ENCODE peak calls at places on chromosomes 1 and 21, in nine cellular contexts. One of them, this sample, is unnamed.

GRCh38 chr1:215819114-215819513 is 252.0 kb downstream of the KCTD3 start:
- DNase-seq in left cardiac atrium: no peak
- DNase-seq in NCI-H2081 treated with DMSO at 0.1 percent for 48 hours: no peak
- DNase-seq in lung: no peak
- DNase-seq in activated CD4-positive, alpha-beta T cell treated with anti-CD3 and anti-CD28 coated beads, Interleukin-2, amount 50 U/mL, for 1 hour: no peak
- DNase-seq in CD8-positive, alpha-beta memory T cell: no peak
- DNase-seq in neuronal stem cell: no peak
- DNase-seq in GOT3: no peak
- DNase-seq in PC-9: no peak
- DNase-seq in this sample: no peak

GRCh38 chr1:47859092-47859743 is 138.0 kb downstream of the TRABD2B start:
- DNase-seq in PC-9: no peak
- DNase-seq in left cardiac atrium: no peak
- DNase-seq in GOT3: no peak
- DNase-seq in CD8-positive, alpha-beta memory T cell: no peak
- DNase-seq in activated CD4-positive, alpha-beta T cell treated with anti-CD3 and anti-CD28 coated beads, Interleukin-2, amount 50 U/mL, for 1 hour: no peak
- DNase-seq in neuronal stem cell: no peak
- DNase-seq in NCI-H2081 treated with DMSO at 0.1 percent for 48 hours: no peak
- DNase-seq in lung: no peak
- DNase-seq in this sample: no peak

GRCh38 chr1:118148034-118148433 is 37.0 kb downstream of the SPAG17 start:
- DNase-seq in lung: no peak
- DNase-seq in activated CD4-positive, alpha-beta T cell treated with anti-CD3 and anti-CD28 coated beads, Interleukin-2, amount 50 U/mL, for 1 hour: no peak
- DNase-seq in left cardiac atrium: no peak
- DNase-seq in neuronal stem cell: no peak
- DNase-seq in GOT3: no peak
- DNase-seq in PC-9: no peak
- DNase-seq in CD8-positive, alpha-beta memory T cell: no peak
- DNase-seq in NCI-H2081 treated with DMSO at 0.1 percent for 48 hours: no peak
- DNase-seq in this sample: no peak

GRCh38 chr1:183699643-183700160 is 46.6 kb upstream of the APOBEC4 start:
- DNase-seq in GOT3: no peak
- DNase-seq in PC-9: peak; percentile 52
- DNase-seq in lung: no peak
- DNase-seq in neuronal stem cell: no peak
- DNase-seq in left cardiac atrium: no peak
- DNase-seq in CD8-positive, alpha-beta memory T cell: no peak
- DNase-seq in NCI-H2081 treated with DMSO at 0.1 percent for 48 hours: no peak
- DNase-seq in activated CD4-positive, alpha-beta T cell treated with anti-CD3 and anti-CD28 coated beads, Interleukin-2, amount 50 U/mL, for 1 hour: no peak
- DNase-seq in this sample: no peak

GRCh38 chr1:234214129-234214910 is 158.9 kb upstream of the COA6 start:
- DNase-seq in neuronal stem cell: peak; percentile 23
- DNase-seq in lung: peak; percentile 59
- DNase-seq in NCI-H2081 treated with DMSO at 0.1 percent for 48 hours: no peak
- DNase-seq in CD8-positive, alpha-beta memory T cell: no peak
- DNase-seq in PC-9: peak; percentile 63
- DNase-seq in activated CD4-positive, alpha-beta T cell treated with anti-CD3 and anti-CD28 coated beads, Interleukin-2, amount 50 U/mL, for 1 hour: peak; percentile 44
- DNase-seq in left cardiac atrium: peak; percentile 45
- DNase-seq in GOT3: no peak
- DNase-seq in this sample: peak; percentile 11

GRCh38 chr1:203362561-203363055 is 11.7 kb upstream of the FMOD start:
- DNase-seq in activated CD4-positive, alpha-beta T cell treated with anti-CD3 and anti-CD28 coated beads, Interleukin-2, amount 50 U/mL, for 1 hour: no peak
- DNase-seq in GOT3: no peak
- DNase-seq in lung: no peak
- DNase-seq in PC-9: no peak
- DNase-seq in neuronal stem cell: no peak
- DNase-seq in NCI-H2081 treated with DMSO at 0.1 percent for 48 hours: no peak
- DNase-seq in CD8-positive, alpha-beta memory T cell: no peak
- DNase-seq in left cardiac atrium: no peak
- DNase-seq in this sample: no peak

GRCh38 chr1:35524106-35524505 is 33.1 kb downstream of the KIAA0319L start:
- DNase-seq in activated CD4-positive, alpha-beta T cell treated with anti-CD3 and anti-CD28 coated beads, Interleukin-2, amount 50 U/mL, for 1 hour: no peak
- DNase-seq in NCI-H2081 treated with DMSO at 0.1 percent for 48 hours: no peak
- DNase-seq in CD8-positive, alpha-beta memory T cell: no peak
- DNase-seq in lung: no peak
- DNase-seq in left cardiac atrium: no peak
- DNase-seq in PC-9: no peak
- DNase-seq in GOT3: no peak
- DNase-seq in neuronal stem cell: no peak
- DNase-seq in this sample: no peak

GRCh38 chr1:15756143-15757015 is 2.2 kb upstream of the FBLIM1 start:
- DNase-seq in activated CD4-positive, alpha-beta T cell treated with anti-CD3 and anti-CD28 coated beads, Interleukin-2, amount 50 U/mL, for 1 hour: no peak
- DNase-seq in lung: no peak
- DNase-seq in PC-9: peak; percentile 62
- DNase-seq in CD8-positive, alpha-beta memory T cell: no peak
- DNase-seq in left cardiac atrium: no peak
- DNase-seq in neuronal stem cell: no peak
- DNase-seq in NCI-H2081 treated with DMSO at 0.1 percent for 48 hours: no peak
- DNase-seq in GOT3: no peak
- DNase-seq in this sample: no peak

GRCh38 chr1:160951443-160952128 is 3.0 kb downstream of the ITLN2 start:
- DNase-seq in left cardiac atrium: peak; percentile 66
- DNase-seq in activated CD4-positive, alpha-beta T cell treated with anti-CD3 and anti-CD28 coated beads, Interleukin-2, amount 50 U/mL, for 1 hour: peak; percentile 73
- DNase-seq in neuronal stem cell: peak; percentile 43
- DNase-seq in NCI-H2081 treated with DMSO at 0.1 percent for 48 hours: no peak
- DNase-seq in lung: peak; percentile 64
- DNase-seq in CD8-positive, alpha-beta memory T cell: peak; percentile 74
- DNase-seq in GOT3: no peak
- DNase-seq in PC-9: peak; percentile 62
- DNase-seq in this sample: peak; percentile 67

GRCh38 chr1:54599211-54599823 is 24.0 kb downstream of the FAM151A start:
- DNase-seq in GOT3: no peak
- DNase-seq in PC-9: no peak
- DNase-seq in activated CD4-positive, alpha-beta T cell treated with anti-CD3 and anti-CD28 coated beads, Interleukin-2, amount 50 U/mL, for 1 hour: no peak
- DNase-seq in NCI-H2081 treated with DMSO at 0.1 percent for 48 hours: no peak
- DNase-seq in lung: no peak
- DNase-seq in neuronal stem cell: no peak
- DNase-seq in left cardiac atrium: no peak
- DNase-seq in CD8-positive, alpha-beta memory T cell: no peak
- DNase-seq in this sample: no peak

GRCh38 chr1:119007343-119007671 is 19.2 kb upstream of the TBX15 start:
- DNase-seq in lung: no peak
- DNase-seq in GOT3: no peak
- DNase-seq in NCI-H2081 treated with DMSO at 0.1 percent for 48 hours: no peak
- DNase-seq in activated CD4-positive, alpha-beta T cell treated with anti-CD3 and anti-CD28 coated beads, Interleukin-2, amount 50 U/mL, for 1 hour: no peak
- DNase-seq in left cardiac atrium: no peak
- DNase-seq in CD8-positive, alpha-beta memory T cell: no peak
- DNase-seq in PC-9: no peak
- DNase-seq in neuronal stem cell: peak; percentile 11
- DNase-seq in this sample: no peak

GRCh38 chr1:75600781-75601180 is 10.1 kb downstream of the SLC44A5 start:
- DNase-seq in lung: no peak
- DNase-seq in GOT3: no peak
- DNase-seq in neuronal stem cell: no peak
- DNase-seq in NCI-H2081 treated with DMSO at 0.1 percent for 48 hours: no peak
- DNase-seq in left cardiac atrium: no peak
- DNase-seq in activated CD4-positive, alpha-beta T cell treated with anti-CD3 and anti-CD28 coated beads, Interleukin-2, amount 50 U/mL, for 1 hour: no peak
- DNase-seq in CD8-positive, alpha-beta memory T cell: no peak
- DNase-seq in PC-9: no peak
- DNase-seq in this sample: no peak

GRCh38 chr1:41360074-41361027 is 883 bp upstream of the FOXO6 start:
- DNase-seq in left cardiac atrium: no peak
- DNase-seq in lung: no peak
- DNase-seq in PC-9: peak; percentile 60
- DNase-seq in CD8-positive, alpha-beta memory T cell: peak; percentile 47
- DNase-seq in neuronal stem cell: no peak
- DNase-seq in activated CD4-positive, alpha-beta T cell treated with anti-CD3 and anti-CD28 coated beads, Interleukin-2, amount 50 U/mL, for 1 hour: no peak
- DNase-seq in GOT3: no peak
- DNase-seq in NCI-H2081 treated with DMSO at 0.1 percent for 48 hours: no peak
- DNase-seq in this sample: no peak

GRCh38 chr1:46131727-46132528 is 501 bp downstream of the PIK3R3 start:
- DNase-seq in GOT3: no peak
- DNase-seq in lung: peak; percentile 32
- DNase-seq in CD8-positive, alpha-beta memory T cell: peak; percentile 48
- DNase-seq in NCI-H2081 treated with DMSO at 0.1 percent for 48 hours: no peak
- DNase-seq in activated CD4-positive, alpha-beta T cell treated with anti-CD3 and anti-CD28 coated beads, Interleukin-2, amount 50 U/mL, for 1 hour: peak; percentile 18
- DNase-seq in neuronal stem cell: no peak
- DNase-seq in left cardiac atrium: peak; percentile 37
- DNase-seq in PC-9: peak; percentile 32
- DNase-seq in this sample: peak; percentile 20

GRCh38 chr21:42638266-42638863 is 15.1 kb upstream of the PDE9A start:
- DNase-seq in PC-9: no peak
- DNase-seq in lung: no peak
- DNase-seq in neuronal stem cell: no peak
- DNase-seq in activated CD4-positive, alpha-beta T cell treated with anti-CD3 and anti-CD28 coated beads, Interleukin-2, amount 50 U/mL, for 1 hour: no peak
- DNase-seq in left cardiac atrium: no peak
- DNase-seq in CD8-positive, alpha-beta memory T cell: peak; percentile 20
- DNase-seq in NCI-H2081 treated with DMSO at 0.1 percent for 48 hours: no peak
- DNase-seq in GOT3: no peak
- DNase-seq in this sample: no peak

GRCh38 chr21:42174173-42174572 is 44.8 kb upstream of the ABCG1 start:
- DNase-seq in CD8-positive, alpha-beta memory T cell: no peak
- DNase-seq in NCI-H2081 treated with DMSO at 0.1 percent for 48 hours: no peak
- DNase-seq in lung: no peak
- DNase-seq in left cardiac atrium: no peak
- DNase-seq in GOT3: no peak
- DNase-seq in PC-9: no peak
- DNase-seq in activated CD4-positive, alpha-beta T cell treated with anti-CD3 and anti-CD28 coated beads, Interleukin-2, amount 50 U/mL, for 1 hour: no peak
- DNase-seq in neuronal stem cell: no peak
- DNase-seq in this sample: no peak

GRCh38 chr1:197269053-197269452 is 1.0 kb downstream of the CRB1 start:
- DNase-seq in left cardiac atrium: no peak
- DNase-seq in lung: no peak
- DNase-seq in PC-9: no peak
- DNase-seq in activated CD4-positive, alpha-beta T cell treated with anti-CD3 and anti-CD28 coated beads, Interleukin-2, amount 50 U/mL, for 1 hour: no peak
- DNase-seq in neuronal stem cell: no peak
- DNase-seq in GOT3: no peak
- DNase-seq in NCI-H2081 treated with DMSO at 0.1 percent for 48 hours: peak; percentile 93
- DNase-seq in CD8-positive, alpha-beta memory T cell: no peak
- DNase-seq in this sample: no peak

GRCh38 chr1:93703649-93704048 is 22.0 kb upstream of the BCAR3 start:
- DNase-seq in PC-9: peak; percentile 26
- DNase-seq in CD8-positive, alpha-beta memory T cell: no peak
- DNase-seq in lung: no peak
- DNase-seq in neuronal stem cell: no peak
- DNase-seq in activated CD4-positive, alpha-beta T cell treated with anti-CD3 and anti-CD28 coated beads, Interleukin-2, amount 50 U/mL, for 1 hour: no peak
- DNase-seq in NCI-H2081 treated with DMSO at 0.1 percent for 48 hours: no peak
- DNase-seq in left cardiac atrium: no peak
- DNase-seq in GOT3: no peak
- DNase-seq in this sample: no peak

GRCh38 chr21:36744560-36745231 is 45.8 kb downstream of the SIM2 start:
- DNase-seq in GOT3: no peak
- DNase-seq in PC-9: no peak
- DNase-seq in left cardiac atrium: no peak
- DNase-seq in neuronal stem cell: no peak
- DNase-seq in lung: no peak
- DNase-seq in CD8-positive, alpha-beta memory T cell: no peak
- DNase-seq in activated CD4-positive, alpha-beta T cell treated with anti-CD3 and anti-CD28 coated beads, Interleukin-2, amount 50 U/mL, for 1 hour: no peak
- DNase-seq in NCI-H2081 treated with DMSO at 0.1 percent for 48 hours: peak; percentile 63
- DNase-seq in this sample: no peak

GRCh38 chr1:178093150-178093957 is 550 bp upstream of the RASAL2 start:
- DNase-seq in lung: peak; percentile 92
- DNase-seq in PC-9: peak; percentile 91
- DNase-seq in CD8-positive, alpha-beta memory T cell: no peak
- DNase-seq in left cardiac atrium: peak; percentile 95
- DNase-seq in activated CD4-positive, alpha-beta T cell treated with anti-CD3 and anti-CD28 coated beads, Interleukin-2, amount 50 U/mL, for 1 hour: peak; percentile 18
- DNase-seq in neuronal stem cell: peak; percentile 93
- DNase-seq in GOT3: peak; percentile 90
- DNase-seq in NCI-H2081 treated with DMSO at 0.1 percent for 48 hours: peak; percentile 56
- DNase-seq in this sample: no peak

GRCh38 chr1:157702308-157702825 is 1.8 kb upstream of the FCRL3 start:
- DNase-seq in left cardiac atrium: no peak
- DNase-seq in PC-9: no peak
- DNase-seq in activated CD4-positive, alpha-beta T cell treated with anti-CD3 and anti-CD28 coated beads, Interleukin-2, amount 50 U/mL, for 1 hour: no peak
- DNase-seq in lung: no peak
- DNase-seq in CD8-positive, alpha-beta memory T cell: no peak
- DNase-seq in GOT3: no peak
- DNase-seq in neuronal stem cell: no peak
- DNase-seq in NCI-H2081 treated with DMSO at 0.1 percent for 48 hours: no peak
- DNase-seq in this sample: no peak

GRCh38 chr1:183417691-183418491 is at the start of gene NMNAT2:
- DNase-seq in neuronal stem cell: no peak
- DNase-seq in GOT3: no peak
- DNase-seq in PC-9: peak; percentile 35
- DNase-seq in activated CD4-positive, alpha-beta T cell treated with anti-CD3 and anti-CD28 coated beads, Interleukin-2, amount 50 U/mL, for 1 hour: no peak
- DNase-seq in NCI-H2081 treated with DMSO at 0.1 percent for 48 hours: peak; percentile 18
- DNase-seq in CD8-positive, alpha-beta memory T cell: no peak
- DNase-seq in lung: no peak
- DNase-seq in left cardiac atrium: peak; percentile 40
- DNase-seq in this sample: no peak

GRCh38 chr1:38746966-38747600 is 112.5 kb downstream of the RRAGC start:
- DNase-seq in NCI-H2081 treated with DMSO at 0.1 percent for 48 hours: no peak
- DNase-seq in GOT3: no peak
- DNase-seq in left cardiac atrium: no peak
- DNase-seq in lung: no peak
- DNase-seq in neuronal stem cell: no peak
- DNase-seq in activated CD4-positive, alpha-beta T cell treated with anti-CD3 and anti-CD28 coated beads, Interleukin-2, amount 50 U/mL, for 1 hour: no peak
- DNase-seq in PC-9: no peak
- DNase-seq in CD8-positive, alpha-beta memory T cell: no peak
- DNase-seq in this sample: no peak

GRCh38 chr1:73736125-73736524 is 461.9 kb downstream of the LRRIQ3 start:
- DNase-seq in NCI-H2081 treated with DMSO at 0.1 percent for 48 hours: no peak
- DNase-seq in lung: no peak
- DNase-seq in activated CD4-positive, alpha-beta T cell treated with anti-CD3 and anti-CD28 coated beads, Interleukin-2, amount 50 U/mL, for 1 hour: no peak
- DNase-seq in left cardiac atrium: no peak
- DNase-seq in GOT3: no peak
- DNase-seq in neuronal stem cell: no peak
- DNase-seq in PC-9: no peak
- DNase-seq in CD8-positive, alpha-beta memory T cell: no peak
- DNase-seq in this sample: no peak

GRCh38 chr1:1594602-1594981 is 5.3 kb downstream of the FNDC10 start:
- DNase-seq in left cardiac atrium: no peak
- DNase-seq in neuronal stem cell: no peak
- DNase-seq in activated CD4-positive, alpha-beta T cell treated with anti-CD3 and anti-CD28 coated beads, Interleukin-2, amount 50 U/mL, for 1 hour: no peak
- DNase-seq in PC-9: no peak
- DNase-seq in lung: no peak
- DNase-seq in CD8-positive, alpha-beta memory T cell: no peak
- DNase-seq in NCI-H2081 treated with DMSO at 0.1 percent for 48 hours: no peak
- DNase-seq in GOT3: no peak
- DNase-seq in this sample: no peak

GRCh38 chr1:64572222-64572900 is 102.4 kb downstream of the CACHD1 start:
- DNase-seq in left cardiac atrium: no peak
- DNase-seq in PC-9: no peak
- DNase-seq in neuronal stem cell: no peak
- DNase-seq in GOT3: no peak
- DNase-seq in CD8-positive, alpha-beta memory T cell: no peak
- DNase-seq in activated CD4-positive, alpha-beta T cell treated with anti-CD3 and anti-CD28 coated beads, Interleukin-2, amount 50 U/mL, for 1 hour: no peak
- DNase-seq in NCI-H2081 treated with DMSO at 0.1 percent for 48 hours: no peak
- DNase-seq in lung: no peak
- DNase-seq in this sample: no peak

GRCh38 chr1:100265562-100265930 is 470 bp upstream of the RTCA start:
- DNase-seq in PC-9: no peak
- DNase-seq in activated CD4-positive, alpha-beta T cell treated with anti-CD3 and anti-CD28 coated beads, Interleukin-2, amount 50 U/mL, for 1 hour: no peak
- DNase-seq in GOT3: no peak
- DNase-seq in lung: no peak
- DNase-seq in neuronal stem cell: no peak
- DNase-seq in NCI-H2081 treated with DMSO at 0.1 percent for 48 hours: no peak
- DNase-seq in CD8-positive, alpha-beta memory T cell: peak; percentile 58
- DNase-seq in left cardiac atrium: no peak
- DNase-seq in this sample: no peak

GRCh38 chr1:197101920-197102319 is 34.9 kb upstream of the F13B start:
- DNase-seq in activated CD4-positive, alpha-beta T cell treated with anti-CD3 and anti-CD28 coated beads, Interleukin-2, amount 50 U/mL, for 1 hour: no peak
- DNase-seq in NCI-H2081 treated with DMSO at 0.1 percent for 48 hours: no peak
- DNase-seq in left cardiac atrium: no peak
- DNase-seq in lung: no peak
- DNase-seq in PC-9: no peak
- DNase-seq in GOT3: no peak
- DNase-seq in neuronal stem cell: no peak
- DNase-seq in CD8-positive, alpha-beta memory T cell: no peak
- DNase-seq in this sample: no peak

GRCh38 chr1:52141513-52142219 is at the start of gene ZFYVE9:
- DNase-seq in lung: peak; percentile 71
- DNase-seq in GOT3: peak; percentile 54
- DNase-seq in left cardiac atrium: peak; percentile 83
- DNase-seq in CD8-positive, alpha-beta memory T cell: peak; percentile 74
- DNase-seq in neuronal stem cell: peak; percentile 85
- DNase-seq in PC-9: peak; percentile 83
- DNase-seq in activated CD4-positive, alpha-beta T cell treated with anti-CD3 and anti-CD28 coated beads, Interleukin-2, amount 50 U/mL, for 1 hour: peak; percentile 69
- DNase-seq in NCI-H2081 treated with DMSO at 0.1 percent for 48 hours: no peak
- DNase-seq in this sample: peak; percentile 56

GRCh38 chr1:100037665-100038400 is 68.0 kb downstream of the SLC35A3 start:
- DNase-seq in CD8-positive, alpha-beta memory T cell: peak; percentile 91
- DNase-seq in PC-9: peak; percentile 83
- DNase-seq in neuronal stem cell: peak; percentile 78
- DNase-seq in activated CD4-positive, alpha-beta T cell treated with anti-CD3 and anti-CD28 coated beads, Interleukin-2, amount 50 U/mL, for 1 hour: peak; percentile 85
- DNase-seq in left cardiac atrium: peak; percentile 93
- DNase-seq in lung: peak; percentile 86
- DNase-seq in GOT3: peak; percentile 48
- DNase-seq in NCI-H2081 treated with DMSO at 0.1 percent for 48 hours: no peak
- DNase-seq in this sample: peak; percentile 85

GRCh38 chr1:108316545-108316944 is 72.7 kb upstream of the NBPF4 start:
- DNase-seq in lung: no peak
- DNase-seq in NCI-H2081 treated with DMSO at 0.1 percent for 48 hours: no peak
- DNase-seq in PC-9: no peak
- DNase-seq in activated CD4-positive, alpha-beta T cell treated with anti-CD3 and anti-CD28 coated beads, Interleukin-2, amount 50 U/mL, for 1 hour: no peak
- DNase-seq in neuronal stem cell: no peak
- DNase-seq in left cardiac atrium: no peak
- DNase-seq in CD8-positive, alpha-beta memory T cell: no peak
- DNase-seq in GOT3: no peak
- DNase-seq in this sample: no peak

This sample was measured in effector memory CD8-positive, alpha-beta T cell.